ENCODE peak calls at places on chromosomes 11 and 22, in six cellular contexts. Q is stimulated activated memory B cell treated with anti-CD40 and anti-IgM and Interleukin-4, amounts not matched to agents 10 μg/mL and 1 μg/mL and 100 μg/mL, for 72 hours; F is omental fat pad; R is SK-N-SH treated with all-trans-retinoic acid at 6 μM for 48 hours; G is IMR-90; O is activated CD8-positive, alpha-beta T cell treated with anti-CD3 and anti-CD28 coated beads, Interleukin-2, amount 10 ng/mL, durations not matched to agents 7 days and 5 days. H is an unnamed sample.

GRCh38 chr11:45385844-45386243 is 99.7 kb upstream of the SYT13 start:
- ATAC-seq in Q (no peak), F (no peak), R (no peak), G (no peak), O (peak), H (no peak)

GRCh38 chr11:110777765-110778164 is 65.5 kb upstream of the ARHGAP20 start:
- ATAC-seq in Q (peak), F (no peak), R (no peak), G (peak), O (no peak), H (peak)

GRCh38 chr22:27223317-27224177 is 566.2 kb downstream of the MIAT start:
- ATAC-seq in Q (peak), F (peak), R (peak), G (peak), O (no peak), H (peak)

GRCh38 chr11:91295591-91295990 is 929.0 kb upstream of the FAT3 start:
- ATAC-seq in Q (no peak), F (no peak), R (no peak), G (no peak), O (no peak), H (no peak)

GRCh38 chr11:82960000-82960778 is 58.7 kb downstream of the DDIAS start:
- ATAC-seq in Q (peak), F (no peak), R (no peak), G (no peak), O (peak), H (no peak)

GRCh38 chr11:61891331-61892084 is at the start of gene FADS3:
- ATAC-seq in Q (peak), F (peak), R (peak), G (peak), O (peak), H (peak)

GRCh38 chr11:76669901-76670474 is 559 bp downstream of the LRRC32 start:
- ATAC-seq in Q (no peak), F (peak), R (peak), G (peak), O (no peak), H (peak)

GRCh38 chr11:72591023-72591422 is 83.2 kb downstream of the PDE2A start:
- ATAC-seq in Q (no peak), F (no peak), R (no peak), G (no peak), O (no peak), H (no peak)

GRCh38 chr22:50243704-50244419 is 961 bp downstream of the TUBGCP6 start:
- ATAC-seq in Q (no peak), F (no peak), R (no peak), G (no peak), O (no peak), H (peak)

GRCh38 chr11:129973068-129973467 is 29.6 kb downstream of the PRDM10 start:
- ATAC-seq in Q (peak), F (no peak), R (no peak), G (no peak), O (no peak), H (no peak)

GRCh38 chr11:70477607-70478006 is 79.3 kb downstream of the CTTN start:
- ATAC-seq in Q (no peak), F (no peak), R (no peak), G (no peak), O (no peak), H (no peak)

GRCh38 chr22:10780281-10780680 is 4747.7 kb upstream of the OR11H1 start:
- ATAC-seq in Q (peak), F (peak), R (no peak), G (no peak), O (no peak), H (peak)

GRCh38 chr11:73645972-73646631 is at the start of gene PLEKHB1:
- ATAC-seq in Q (no peak), F (peak), R (no peak), G (no peak), O (no peak), H (no peak)